ENCODE peak calls at places on chromosomes 13 and 19, in nine cellular contexts. Z, M, Y, W, D, I, H, V and G are unnamed samples.

GRCh38 chr19:13463296-13463695 is 43.0 kb downstream of the CACNA1A start:
- DNase-seq in D (no peak), M (no peak), Y (peak; percentile 48), H (peak; percentile 88), W (peak; percentile 15), Z (peak; percentile 6), I (peak; percentile 62), V (peak; percentile 56), G (no peak)

GRCh38 chr19:46692918-46693722 is 23.8 kb downstream of the PRKD2 start:
- DNase-seq in W (no peak), H (no peak), I (no peak), Y (no peak), Z (no peak), M (no peak), D (no peak), V (no peak), G (no peak)

GRCh38 chr13:73936001-73936400 is 198.2 kb downstream of the KLF12 start:
- DNase-seq in I (no peak), H (no peak), D (no peak), Z (no peak), M (no peak), W (peak; percentile 46), V (no peak), Y (no peak), G (no peak)

GRCh38 chr19:23716792-23717191 is 29.8 kb upstream of the ZNF675 start:
- DNase-seq in Y (no peak), M (no peak), H (no peak), V (no peak), Z (no peak), W (no peak), I (no peak), D (no peak), G (no peak)

GRCh38 chr13:98960331-98961203 is 17.3 kb downstream of the DOCK9 start:
- DNase-seq in I (no peak), W (no peak), Z (no peak), D (no peak), H (no peak), Y (no peak), M (no peak), V (no peak), G (peak; percentile 49)

GRCh38 chr19:30669329-30670010 is 297.3 kb downstream of the ZNF536 start:
- DNase-seq in D (peak; percentile 84), Z (peak; percentile 13), M (peak; percentile 49), I (peak; percentile 73), H (peak; percentile 94), Y (peak; percentile 81), V (peak; percentile 71), W (peak; percentile 12), G (peak; percentile 30)

GRCh38 chr13:111115841-111116500 is 861 bp downstream of the ARHGEF7 start:
- DNase-seq in Y (no peak), Z (peak; percentile 47), M (no peak), W (peak; percentile 87), D (no peak), I (peak; percentile 32), H (peak; percentile 67), V (peak; percentile 47), G (peak; percentile 94)

GRCh38 chr13:57409121-57409520 is 222.4 kb upstream of the PCDH17 start:
- DNase-seq in D (no peak), M (no peak), V (peak; percentile 68), H (peak; percentile 51), Z (no peak), W (no peak), Y (peak; percentile 29), I (peak; percentile 20), G (no peak)

GRCh38 chr13:97231118-97231831 is 9.1 kb downstream of the MBNL2 start:
- DNase-seq in I (no peak), Z (peak; percentile 47), H (no peak), V (no peak), D (no peak), M (no peak), Y (no peak), W (no peak), G (no peak)

GRCh38 chr19:29760752-29761502 is 45.9 kb upstream of the C19orf12 start:
- DNase-seq in W (no peak), I (no peak), D (no peak), H (no peak), V (no peak), Y (no peak), M (peak; percentile 27), Z (no peak), G (no peak)

GRCh38 chr13:37375071-37375470 is 223.5 kb downstream of the POSTN start:
- DNase-seq in W (no peak), I (no peak), M (no peak), D (no peak), H (no peak), V (no peak), Y (no peak), Z (no peak), G (no peak)

GRCh38 chr19:31715249-31715944 is 366.2 kb upstream of the TSHZ3 start:
- DNase-seq in H (peak; percentile 51), Z (peak; percentile 27), I (no peak), Y (no peak), V (peak; percentile 55), D (no peak), W (no peak), M (no peak), G (peak; percentile 6)

GRCh38 chr13:62360609-62361008 is 945.0 kb upstream of the PCDH20 start:
- DNase-seq in Z (no peak), D (no peak), H (no peak), V (no peak), W (no peak), M (no peak), Y (no peak), I (no peak), G (no peak)

GRCh38 chr19:16527971-16528521 is 14.2 kb downstream of the CHERP start:
- DNase-seq in Z (no peak), V (peak; percentile 55), H (peak; percentile 85), M (no peak), D (no peak), W (no peak), Y (peak; percentile 56), I (no peak), G (peak; percentile 18)

GRCh38 chr19:40213882-40214570 is 4.2 kb downstream of the TTC9B start:
- DNase-seq in V (no peak), H (no peak), D (no peak), W (no peak), M (no peak), Z (no peak), I (no peak), Y (no peak), G (no peak)

GRCh38 chr19:30255783-30256509 is 116.2 kb upstream of the ZNF536 start:
- DNase-seq in D (no peak), W (no peak), M (no peak), V (peak; percentile 74), Z (no peak), I (no peak), H (peak; percentile 85), Y (peak; percentile 64), G (no peak)

DNA sequence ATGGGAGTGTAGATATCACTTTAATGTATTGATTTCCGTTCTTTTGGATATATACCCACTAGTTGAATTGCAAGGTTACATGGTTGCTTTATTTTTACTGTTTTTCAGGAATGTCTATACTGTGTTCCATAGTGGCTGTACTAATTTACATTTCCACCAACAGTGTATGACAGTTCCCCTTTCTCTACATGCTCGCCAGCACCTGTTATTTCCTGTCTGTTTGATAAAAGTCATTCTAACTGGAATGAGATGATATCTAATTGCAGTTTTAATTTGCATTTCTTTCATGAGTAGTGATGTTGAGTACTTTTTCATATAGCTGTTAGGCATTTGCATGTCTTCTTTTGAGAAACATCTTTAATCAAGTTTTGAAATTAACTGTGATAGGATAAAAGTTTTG is 818.6 kb downstream of the SLITRK6 start:
- DNase-seq in I (no peak), Y (no peak), D (no peak), V (no peak), M (no peak), Z (no peak), H (no peak), W (no peak), G (no peak)
- H3K9ac ChIP-seq in I (no peak overlapping the region), Y (no peak overlapping the region), D (no peak overlapping the region), V (no peak overlapping the region), M (no peak overlapping the region), Z (no peak overlapping the region), H (no peak overlapping the region), W (no peak overlapping the region), G (no peak overlapping the region)

GRCh38 chr13:113448545-113448884 is 4.8 kb downstream of the ADPRHL1 start:
- DNase-seq in M (peak; percentile 52), Y (peak; percentile 31), I (no peak), Z (no peak), D (peak; percentile 50), V (peak; percentile 40), H (peak; percentile 62), W (no peak), G (no peak)

GRCh38 chr13:113449693-113450347 is 3.5 kb downstream of the ADPRHL1 start:
- DNase-seq in M (no peak), Z (no peak), H (no peak), I (no peak), V (no peak), Y (no peak), W (no peak), D (peak; percentile 30), G (no peak)

GRCh38 chr13:113447596-113447995 is 5.7 kb downstream of the ADPRHL1 start:
- DNase-seq in V (no peak), Z (no peak), W (no peak), D (peak; percentile 31), Y (no peak), I (no peak), M (no peak), H (no peak), G (no peak)

GRCh38 chr13:113446488-113446854 is 6.8 kb downstream of the ADPRHL1 start:
- DNase-seq in V (no peak), M (no peak), I (no peak), Z (no peak), D (no peak), Y (no peak), H (no peak), W (no peak), G (no peak)

GRCh38 chr13:113448885-113449692 is 4.2 kb downstream of the ADPRHL1 start:
- DNase-seq in D (peak; percentile 69), Z (no peak), H (peak; percentile 43), Y (no peak), M (peak; percentile 85), I (no peak), W (no peak), V (no peak), G (no peak)
- H3K9ac ChIP-seq in D (no peak overlapping the region), Z (no peak overlapping the region), H (no peak overlapping the region), Y (no peak overlapping the region), M (peak overlapping the region; percentile 66), I (peak overlapping the region; percentile 3), W (no peak overlapping the region), V (no peak overlapping the region), G (peak overlapping the region; percentile 90)

DNA sequence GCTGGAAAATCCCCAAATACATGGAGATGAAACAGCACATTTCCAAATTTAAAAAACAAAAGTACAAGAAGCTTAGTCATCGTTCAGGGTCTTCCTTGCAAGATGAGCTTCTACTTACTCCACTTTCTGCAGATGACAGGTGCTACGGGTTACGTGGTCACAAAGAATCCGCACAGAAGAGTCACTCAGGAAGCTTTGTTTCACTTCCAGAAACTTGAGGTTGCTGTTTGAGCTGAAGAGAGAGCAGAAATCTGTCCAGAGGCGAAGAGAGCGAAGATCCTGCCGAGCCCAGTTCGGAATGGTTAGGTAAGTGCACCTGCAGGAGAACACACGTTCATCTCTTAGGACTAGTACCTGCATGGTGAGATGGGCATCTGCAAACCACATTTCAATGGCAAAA is 9.4 kb downstream of the NLRP7 start:
- DNase-seq in M (no peak), D (no peak), H (no peak), W (no peak), I (no peak), Z (no peak), V (no peak), Y (no peak), G (no peak)
- H3K9ac ChIP-seq in M (no peak overlapping the region), D (no peak overlapping the region), H (no peak overlapping the region), W (no peak overlapping the region), I (no peak overlapping the region), Z (no peak overlapping the region), V (no peak overlapping the region), Y (no peak overlapping the region), G (no peak overlapping the region)

GRCh38 chr19:2171349-2172145 is 7.8 kb downstream of the DOT1L start:
- DNase-seq in D (peak; percentile 85), M (no peak), W (peak; percentile 36), V (peak; percentile 81), Z (peak; percentile 42), Y (peak; percentile 71), I (no peak), H (peak; percentile 83), G (peak; percentile 45)
- H3K9ac ChIP-seq in D (no peak overlapping the region), M (no peak overlapping the region), W (peak overlapping the region; percentile 4), V (peak overlapping the region; percentile 40), Z (peak overlapping the region; percentile 20), Y (no peak overlapping the region), I (peak overlapping the region; percentile 66), H (no peak overlapping the region), G (peak overlapping the region; percentile 80)